ENCODE peak calls at places on chromosomes 13 and 19, in ten cellular contexts. L is spleen, I is sigmoid colon, D is endothelial cell of umbilical vein, O is GM12878, J is H1, H is SK-N-SH, X is K562, U is upper lobe of left lung, Z is suprapubic skin. V is an unnamed sample.

GRCh38 chr13:51625555-51626345 is 41.5 kb downstream of the WDFY2 start:
- DNase-seq in U (no peak), J (no peak), D (peak; percentile 27), H (no peak), Z (no peak), L (no peak), X (no peak), O (no peak), I (no peak), V (no peak)

GRCh38 chr19:33905473-33905936 is 108.8 kb downstream of the KCTD15 start:
- DNase-seq in X (no peak), Z (no peak), J (no peak), I (no peak), D (peak; percentile 51), O (no peak), H (peak; percentile 52), L (no peak), U (no peak), V (no peak)

GRCh38 chr19:16268676-16269319 is 55.8 kb upstream of the KLF2 start:
- DNase-seq in I (no peak), X (no peak), U (no peak), J (no peak), L (no peak), O (no peak), Z (no peak), H (no peak), D (no peak), V (no peak)

GRCh38 chr13:97539651-97540230 is 105.8 kb downstream of the RAP2A start:
- DNase-seq in J (no peak), U (no peak), O (no peak), D (peak; percentile 10), Z (no peak), I (no peak), H (no peak), L (no peak), X (no peak), V (no peak)

GRCh38 chr19:50312967-50313811 is 16.0 kb downstream of the KCNC3 start:
- DNase-seq in D (no peak), I (no peak), Z (no peak), H (no peak), U (no peak), O (no peak), L (no peak), J (no peak), X (no peak), V (no peak)

GRCh38 chr13:44272692-44273091 is 100.9 kb upstream of the SERP2 start:
- DNase-seq in D (no peak), L (no peak), H (no peak), J (no peak), X (no peak), O (no peak), Z (no peak), I (no peak), U (no peak), V (no peak)

GRCh38 chr13:106096661-106097092 is 438.8 kb downstream of the EFNB2 start:
- DNase-seq in L (no peak), J (no peak), Z (no peak), O (no peak), H (no peak), I (no peak), U (no peak), D (peak; percentile 24), X (no peak), V (no peak)

GRCh38 chr19:18991050-18991449 is 42.3 kb downstream of the SUGP2 start:
- DNase-seq in L (no peak), Z (no peak), X (no peak), H (no peak), O (no peak), I (no peak), D (no peak), J (no peak), U (no peak), V (no peak)

GRCh38 chr19:49432141-49433073 is 7.2 kb downstream of the GFY start:
- DNase-seq in L (no peak), I (no peak), J (no peak), X (no peak), H (no peak), U (no peak), Z (peak; percentile 58), O (no peak), D (no peak), V (no peak)

GRCh38 chr19:39943586-39943985 is 9.2 kb upstream of the FCGBP start:
- DNase-seq in J (no peak), L (no peak), D (no peak), O (no peak), Z (no peak), X (no peak), H (no peak), I (no peak), U (no peak), V (no peak)

GRCh38 chr19:34402074-34402600 is 2.1 kb upstream of the PDCD2L start:
- DNase-seq in J (no peak), O (no peak), D (no peak), U (no peak), H (no peak), X (no peak), Z (no peak), L (no peak), I (no peak), V (no peak)

GRCh38 chr13:41985788-41986508 is 25.0 kb upstream of the VWA8 start:
- DNase-seq in J (no peak), Z (no peak), L (no peak), O (no peak), I (no peak), D (no peak), X (no peak), U (no peak), H (peak; percentile 31), V (no peak)

GRCh38 chr13:41533676-41534075 is 76.3 kb downstream of the RGCC start:
- DNase-seq in X (no peak), L (no peak), U (no peak), H (no peak), I (peak; percentile 77), J (no peak), D (no peak), Z (no peak), O (no peak), V (no peak)

GRCh38 chr19:3125900-3126524 is 9.8 kb upstream of the GNA15 start:
- DNase-seq in U (peak; percentile 68), J (peak; percentile 85), L (peak; percentile 92), O (no peak), X (peak; percentile 80), H (peak; percentile 87), D (peak; percentile 53), Z (no peak), I (no peak), V (peak; percentile 24)

GRCh38 chr13:33174491-33174890 is 111.1 kb downstream of the STARD13 start:
- DNase-seq in O (no peak), X (no peak), U (no peak), Z (no peak), L (no peak), D (no peak), J (no peak), I (no peak), H (peak; percentile 39), V (no peak)
- TF ChIP-seq POLR2AphosphoS5 in O (no peak), X (no peak), U (no peak), Z (no peak), L (no peak), D (no peak), J (no peak), I (no peak), H (no peak), V (no peak)

GRCh38 chr19:58170860-58171259 is 12.0 kb upstream of the ZNF274 start:
- DNase-seq in J (no peak), X (no peak), H (no peak), Z (no peak), I (no peak), O (no peak), L (no peak), U (no peak), D (no peak), V (no peak)
- H3K4me1 ChIP-seq in J (no peaks in the 10 kb centered on the region), X (no peaks in the 10 kb centered on the region), H (no peaks in the 10 kb centered on the region), Z (no peaks in the 10 kb centered on the region), I (no peaks in the 10 kb centered on the region), O (no peaks in the 10 kb centered on the region), L (no peaks in the 10 kb centered on the region), U (no peaks in the 10 kb centered on the region), D (no peaks in the 10 kb centered on the region), V (no peaks in the 10 kb centered on the region)

GRCh38 chr13:94704347-94705080 is 7.8 kb downstream of the SOX21 start:
- DNase-seq in D (no peak), H (peak; percentile 17), O (no peak), U (no peak), L (no peak), J (no peak), X (no peak), I (no peak), Z (no peak), V (no peak)
- H3K27me3 ChIP-seq in D (peaks cover 94% of the 10 kb centered on the region), H (peaks cover 86% of the 10 kb centered on the region), O (peaks cover 40% of the 10 kb centered on the region), U (peaks cover 57% of the 10 kb centered on the region), L (peaks cover 98% of the 10 kb centered on the region), J (peaks cover 59% of the 10 kb centered on the region), X (peaks cover 27% of the 10 kb centered on the region), I (peaks cover 75% of the 10 kb centered on the region), Z (peaks cover 100% of the 10 kb centered on the region), V (peaks cover 4% of the 10 kb centered on the region)

DNA sequence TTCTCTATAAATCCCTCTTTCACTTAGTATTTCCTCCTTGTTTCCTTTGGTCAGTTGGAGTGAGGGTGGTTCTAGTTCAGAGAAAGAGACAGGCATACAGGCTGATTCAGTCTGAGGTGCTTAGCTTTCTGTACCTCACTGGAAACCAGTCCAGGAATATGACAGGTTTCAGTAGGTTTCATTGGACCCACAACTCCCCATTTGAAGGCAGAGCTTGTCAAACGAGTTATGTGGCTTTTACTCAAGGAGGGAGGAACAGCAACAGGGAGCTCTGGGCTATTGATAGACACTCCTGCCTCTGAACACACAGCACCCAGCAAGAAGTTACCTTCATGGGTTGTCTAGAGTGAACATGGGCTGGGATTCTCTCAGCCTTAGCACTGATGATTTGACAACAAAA is 14.5 kb downstream of the ACTN4 start:
- DNase-seq in O (no peak), H (no peak), U (peak; percentile 77), I (no peak), J (no peak), Z (no peak), L (no peak), X (no peak), D (peak; percentile 26), V (no peak)
- TF ChIP-seq POLR2AphosphoS5 in O (no peak), H (no peak), U (no peak), I (no peak), J (no peak), Z (peak; percentile 57), L (no peak), X (no peak), D (no peak), V (no peak)

DNA sequence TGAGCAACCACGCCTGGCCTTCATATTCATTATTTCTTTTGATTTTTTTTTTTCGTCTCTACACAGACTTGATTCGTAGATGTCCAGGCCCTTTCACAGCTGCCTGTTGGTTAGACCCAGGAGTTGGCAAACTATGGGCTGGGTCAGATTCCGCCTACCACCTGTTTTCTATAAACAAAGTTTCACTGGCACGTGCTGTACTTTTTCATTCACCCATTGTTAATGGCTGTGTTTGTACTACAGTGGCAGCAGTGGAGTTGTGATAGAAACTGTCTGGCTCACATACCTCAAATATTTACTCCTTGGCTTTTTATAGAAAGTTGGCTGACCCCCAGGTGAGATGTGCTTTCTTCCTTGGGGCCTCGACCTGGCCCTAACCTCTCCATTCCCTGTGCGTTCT is 72.9 kb upstream of the TEX29 start:
- DNase-seq in Z (no peak), L (no peak), O (no peak), J (no peak), D (no peak), X (no peak), I (no peak), H (no peak), U (no peak), V (no peak)
- H3K4me1 ChIP-seq in Z (peaks cover 8% of the 10 kb centered on the region), L (no peaks in the 10 kb centered on the region), O (no peaks in the 10 kb centered on the region), J (no peaks in the 10 kb centered on the region), D (peaks cover 13% of the 10 kb centered on the region), X (no peaks in the 10 kb centered on the region), I (no peaks in the 10 kb centered on the region), H (peaks cover 18% of the 10 kb centered on the region), U (peaks cover 4% of the 10 kb centered on the region), V (no peaks in the 10 kb centered on the region)

V was measured in Panc1.